ENCODE peak calls at places on chromosome 20, in ten cellular contexts. One of them, this sample, is unnamed. For H3K36me3, the result is how much of the 10 kb centered on the place peaks cover.

GRCh38 chr20:5529331-5530142 is 212.8 kb upstream of the PROKR2 start:
- DNase-seq in tibial nerve: peak
- DNase-seq in ovary: peak
- DNase-seq in BE2C: peak
- DNase-seq in stomach: peak
- DNase-seq in Panc1: peak
- DNase-seq in bronchial epithelial cell: peak
- DNase-seq in upper lobe of right lung: peak
- DNase-seq in body of pancreas: peak
- DNase-seq in cardiac muscle cell: peak
- DNase-seq in this sample: no peak

GRCh38 chr20:8414611-8415274 is 282.7 kb downstream of the PLCB1 start:
- DNase-seq in stomach: no peak
- DNase-seq in bronchial epithelial cell: peak
- DNase-seq in BE2C: peak
- DNase-seq in Panc1: no peak
- DNase-seq in tibial nerve: no peak
- DNase-seq in ovary: no peak
- DNase-seq in cardiac muscle cell: no peak
- DNase-seq in upper lobe of right lung: no peak
- DNase-seq in body of pancreas: no peak
- DNase-seq in this sample: peak

GRCh38 chr20:1033751-1034419 is 31.8 kb upstream of the RSPO4 start:
- DNase-seq in BE2C: peak
- DNase-seq in body of pancreas: peak
- DNase-seq in ovary: no peak
- DNase-seq in tibial nerve: no peak
- DNase-seq in stomach: no peak
- DNase-seq in upper lobe of right lung: peak
- DNase-seq in bronchial epithelial cell: no peak
- DNase-seq in Panc1: no peak
- DNase-seq in cardiac muscle cell: no peak
- DNase-seq in this sample: no peak

GRCh38 chr20:61840661-61841455 is 224.8 kb downstream of the TAF4 start:
- DNase-seq in upper lobe of right lung: no peak
- DNase-seq in bronchial epithelial cell: no peak
- DNase-seq in cardiac muscle cell: no peak
- DNase-seq in tibial nerve: no peak
- DNase-seq in ovary: peak
- DNase-seq in body of pancreas: no peak
- DNase-seq in Panc1: no peak
- DNase-seq in stomach: no peak
- DNase-seq in BE2C: no peak
- DNase-seq in this sample: no peak

GRCh38 chr20:25282796-25283195 is 34.9 kb downstream of the PYGB start:
- DNase-seq in cardiac muscle cell: no peak
- DNase-seq in BE2C: peak
- DNase-seq in body of pancreas: no peak
- DNase-seq in stomach: no peak
- DNase-seq in bronchial epithelial cell: no peak
- DNase-seq in tibial nerve: peak
- DNase-seq in upper lobe of right lung: no peak
- DNase-seq in Panc1: no peak
- DNase-seq in ovary: peak
- DNase-seq in this sample: no peak

GRCh38 chr20:57205625-57206219 is 60.7 kb downstream of the BMP7 start:
- DNase-seq in stomach: no peak
- DNase-seq in Panc1: peak
- DNase-seq in body of pancreas: no peak
- DNase-seq in bronchial epithelial cell: peak
- DNase-seq in cardiac muscle cell: no peak
- DNase-seq in tibial nerve: no peak
- DNase-seq in BE2C: no peak
- DNase-seq in upper lobe of right lung: no peak
- DNase-seq in ovary: no peak
- DNase-seq in this sample: peak

GRCh38 chr20:4036351-4036750 is 21.0 kb upstream of the RNF24 start:
- DNase-seq in bronchial epithelial cell: no peak
- DNase-seq in cardiac muscle cell: no peak
- DNase-seq in body of pancreas: no peak
- DNase-seq in tibial nerve: no peak
- DNase-seq in Panc1: no peak
- DNase-seq in upper lobe of right lung: no peak
- DNase-seq in BE2C: no peak
- DNase-seq in ovary: no peak
- DNase-seq in stomach: no peak
- DNase-seq in this sample: no peak

GRCh38 chr20:20799913-20800312 is 87.5 kb upstream of the RALGAPA2 start:
- DNase-seq in stomach: no peak
- DNase-seq in tibial nerve: no peak
- DNase-seq in body of pancreas: no peak
- DNase-seq in cardiac muscle cell: no peak
- DNase-seq in Panc1: no peak
- DNase-seq in BE2C: no peak
- DNase-seq in upper lobe of right lung: no peak
- DNase-seq in ovary: no peak
- DNase-seq in bronchial epithelial cell: no peak
- DNase-seq in this sample: no peak

GRCh38 chr20:62617711-62618483 is 24.4 kb upstream of the SLCO4A1 start:
- DNase-seq in bronchial epithelial cell: peak
- DNase-seq in ovary: no peak
- DNase-seq in BE2C: no peak
- DNase-seq in upper lobe of right lung: peak
- DNase-seq in stomach: peak
- DNase-seq in tibial nerve: no peak
- DNase-seq in cardiac muscle cell: no peak
- DNase-seq in body of pancreas: peak
- DNase-seq in Panc1: no peak
- DNase-seq in this sample: no peak

GRCh38 chr20:62723351-62723750 is 14.7 kb downstream of the NTSR1 start:
- DNase-seq in Panc1: no peak
- DNase-seq in ovary: no peak
- DNase-seq in upper lobe of right lung: no peak
- DNase-seq in body of pancreas: peak
- DNase-seq in BE2C: no peak
- DNase-seq in tibial nerve: no peak
- DNase-seq in cardiac muscle cell: no peak
- DNase-seq in stomach: peak
- DNase-seq in bronchial epithelial cell: no peak
- DNase-seq in this sample: no peak

GRCh38 chr20:23233341-23233740 is 117.2 kb upstream of the NXT1 start:
- DNase-seq in cardiac muscle cell: no peak
- DNase-seq in tibial nerve: no peak
- DNase-seq in BE2C: no peak
- DNase-seq in body of pancreas: no peak
- DNase-seq in ovary: no peak
- DNase-seq in upper lobe of right lung: no peak
- DNase-seq in bronchial epithelial cell: no peak
- DNase-seq in Panc1: no peak
- DNase-seq in stomach: no peak
- DNase-seq in this sample: no peak

GRCh38 chr20:63533871-63534393 is 3.2 kb downstream of the PTK6 start:
- DNase-seq in BE2C: no peak
- DNase-seq in tibial nerve: no peak
- DNase-seq in stomach: peak
- DNase-seq in body of pancreas: peak
- DNase-seq in cardiac muscle cell: no peak
- DNase-seq in ovary: peak
- DNase-seq in bronchial epithelial cell: peak
- DNase-seq in upper lobe of right lung: peak
- DNase-seq in Panc1: no peak
- DNase-seq in this sample: no peak

GRCh38 chr20:45293041-45294002 is 13.3 kb upstream of the RBPJL start:
- DNase-seq in tibial nerve: peak
- DNase-seq in upper lobe of right lung: peak
- DNase-seq in Panc1: peak
- DNase-seq in stomach: peak
- DNase-seq in BE2C: peak
- DNase-seq in cardiac muscle cell: peak
- DNase-seq in bronchial epithelial cell: peak
- DNase-seq in body of pancreas: peak
- DNase-seq in ovary: peak
- DNase-seq in this sample: no peak
- H3K4me3 ChIP-seq in tibial nerve: peak
- H3K4me3 ChIP-seq in upper lobe of right lung: peak
- H3K4me3 ChIP-seq in Panc1: peak
- H3K4me3 ChIP-seq in stomach: peak
- H3K4me3 ChIP-seq in BE2C: peak
- H3K4me3 ChIP-seq in cardiac muscle cell: peak
- H3K4me3 ChIP-seq in bronchial epithelial cell: peak
- H3K4me3 ChIP-seq in body of pancreas: peak
- H3K4me3 ChIP-seq in ovary: peak
- H3K4me3 ChIP-seq in this sample: peak

GRCh38 chr20:41530923-41531322 is 87.3 kb downstream of the CHD6 start:
- DNase-seq in Panc1: no peak
- DNase-seq in stomach: no peak
- DNase-seq in upper lobe of right lung: no peak
- DNase-seq in cardiac muscle cell: no peak
- DNase-seq in body of pancreas: no peak
- DNase-seq in BE2C: no peak
- DNase-seq in tibial nerve: no peak
- DNase-seq in ovary: no peak
- DNase-seq in bronchial epithelial cell: no peak
- DNase-seq in this sample: no peak

GRCh38 chr20:41533537-41534136 is 84.5 kb downstream of the CHD6 start:
- DNase-seq in BE2C: no peak
- DNase-seq in stomach: peak
- DNase-seq in tibial nerve: no peak
- DNase-seq in cardiac muscle cell: no peak
- DNase-seq in body of pancreas: peak
- DNase-seq in bronchial epithelial cell: no peak
- DNase-seq in ovary: no peak
- DNase-seq in Panc1: no peak
- DNase-seq in upper lobe of right lung: no peak
- DNase-seq in this sample: no peak

GRCh38 chr20:41534170-41534569 is 84.0 kb downstream of the CHD6 start:
- DNase-seq in BE2C: no peak
- DNase-seq in stomach: no peak
- DNase-seq in upper lobe of right lung: no peak
- DNase-seq in Panc1: no peak
- DNase-seq in bronchial epithelial cell: no peak
- DNase-seq in body of pancreas: no peak
- DNase-seq in cardiac muscle cell: no peak
- DNase-seq in tibial nerve: no peak
- DNase-seq in ovary: no peak
- DNase-seq in this sample: no peak

GRCh38 chr20:41532935-41533334 is 85.2 kb downstream of the CHD6 start:
- DNase-seq in tibial nerve: no peak
- DNase-seq in upper lobe of right lung: no peak
- DNase-seq in Panc1: no peak
- DNase-seq in BE2C: no peak
- DNase-seq in ovary: no peak
- DNase-seq in stomach: no peak
- DNase-seq in cardiac muscle cell: no peak
- DNase-seq in bronchial epithelial cell: no peak
- DNase-seq in body of pancreas: no peak
- DNase-seq in this sample: no peak

GRCh38 chr20:41531876-41532275 is 86.3 kb downstream of the CHD6 start:
- DNase-seq in cardiac muscle cell: no peak
- DNase-seq in body of pancreas: no peak
- DNase-seq in upper lobe of right lung: no peak
- DNase-seq in BE2C: no peak
- DNase-seq in ovary: no peak
- DNase-seq in stomach: no peak
- DNase-seq in Panc1: no peak
- DNase-seq in bronchial epithelial cell: no peak
- DNase-seq in tibial nerve: no peak
- DNase-seq in this sample: no peak
- H3K36me3 ChIP-seq in cardiac muscle cell: under half
- H3K36me3 ChIP-seq in body of pancreas: under half
- H3K36me3 ChIP-seq in upper lobe of right lung: under half
- H3K36me3 ChIP-seq in BE2C: under half
- H3K36me3 ChIP-seq in ovary: under half
- H3K36me3 ChIP-seq in stomach: under half
- H3K36me3 ChIP-seq in Panc1: under half
- H3K36me3 ChIP-seq in bronchial epithelial cell: under half
- H3K36me3 ChIP-seq in tibial nerve: under half
- H3K36me3 ChIP-seq in this sample: under half

DNA sequence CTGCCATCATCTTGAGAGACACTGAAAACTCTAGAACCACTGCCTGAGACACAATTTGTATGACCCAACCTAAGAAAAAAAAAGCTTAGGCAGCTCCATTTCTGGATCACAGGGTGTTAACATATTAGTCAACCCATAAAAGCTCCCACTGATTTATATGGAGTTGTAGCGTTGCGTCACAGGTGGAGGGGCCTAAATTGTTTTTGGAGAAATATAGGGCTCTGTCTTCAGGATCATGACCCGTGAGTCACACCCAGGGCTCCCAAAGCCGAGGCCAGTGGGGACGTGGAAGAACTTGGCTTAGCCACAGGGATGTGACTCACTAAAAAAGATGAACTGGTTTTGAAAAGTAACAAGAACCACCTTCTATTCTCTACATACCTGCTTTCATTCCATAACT is 116.5 kb upstream of the BMP2 start:
- DNase-seq in upper lobe of right lung: no peak
- DNase-seq in bronchial epithelial cell: peak
- DNase-seq in BE2C: no peak
- DNase-seq in tibial nerve: peak
- DNase-seq in Panc1: peak
- DNase-seq in ovary: no peak
- DNase-seq in stomach: peak
- DNase-seq in body of pancreas: peak
- DNase-seq in cardiac muscle cell: no peak
- DNase-seq in this sample: peak
- TF ChIP-seq CTCF in upper lobe of right lung: no peak
- TF ChIP-seq CTCF in bronchial epithelial cell: no peak
- TF ChIP-seq CTCF in BE2C: no peak
- TF ChIP-seq CTCF in tibial nerve: no peak
- TF ChIP-seq CTCF in Panc1: no peak
- TF ChIP-seq CTCF in ovary: no peak
- TF ChIP-seq CTCF in stomach: no peak
- TF ChIP-seq CTCF in body of pancreas: no peak
- TF ChIP-seq CTCF in cardiac muscle cell: no peak
- TF ChIP-seq CTCF in this sample: no peak

GRCh38 chr20:11214281-11214680 is 540.5 kb upstream of the JAG1 start:
- DNase-seq in cardiac muscle cell: peak
- DNase-seq in stomach: no peak
- DNase-seq in bronchial epithelial cell: no peak
- DNase-seq in ovary: no peak
- DNase-seq in body of pancreas: no peak
- DNase-seq in tibial nerve: no peak
- DNase-seq in upper lobe of right lung: no peak
- DNase-seq in Panc1: no peak
- DNase-seq in BE2C: no peak
- DNase-seq in this sample: no peak
- H3K4me3 ChIP-seq in cardiac muscle cell: no peak
- H3K4me3 ChIP-seq in stomach: no peak
- H3K4me3 ChIP-seq in bronchial epithelial cell: no peak
- H3K4me3 ChIP-seq in ovary: no peak
- H3K4me3 ChIP-seq in body of pancreas: no peak
- H3K4me3 ChIP-seq in tibial nerve: no peak
- H3K4me3 ChIP-seq in upper lobe of right lung: no peak
- H3K4me3 ChIP-seq in Panc1: no peak
- H3K4me3 ChIP-seq in BE2C: no peak
- H3K4me3 ChIP-seq in this sample: no peak

GRCh38 chr20:50088022-50088421 is 24.9 kb downstream of the UBE2V1 start:
- DNase-seq in upper lobe of right lung: no peak
- DNase-seq in body of pancreas: no peak
- DNase-seq in tibial nerve: no peak
- DNase-seq in Panc1: no peak
- DNase-seq in cardiac muscle cell: no peak
- DNase-seq in BE2C: no peak
- DNase-seq in stomach: no peak
- DNase-seq in bronchial epithelial cell: no peak
- DNase-seq in ovary: no peak
- DNase-seq in this sample: no peak
- H3K36me3 ChIP-seq in upper lobe of right lung: under half
- H3K36me3 ChIP-seq in body of pancreas: under half
- H3K36me3 ChIP-seq in tibial nerve: under half
- H3K36me3 ChIP-seq in Panc1: under half
- H3K36me3 ChIP-seq in cardiac muscle cell: under half
- H3K36me3 ChIP-seq in BE2C: under half
- H3K36me3 ChIP-seq in stomach: half or more
- H3K36me3 ChIP-seq in bronchial epithelial cell: under half
- H3K36me3 ChIP-seq in ovary: under half
- H3K36me3 ChIP-seq in this sample: under half

This sample was measured in kidney epithelial cell.